ENCODE peak calls at places on chromosomes 2 and 18, in seven cellular contexts. Y, H, C, J, V, L and W are unnamed samples.

GRCh38 chr18:4016391-4017049 is 438.6 kb downstream of the DLGAP1 start:
- DNase-seq in Y (no peak), L (no peak), V (no peak), J (no peak), C (no peak), H (no peak), W (no peak)

GRCh38 chr18:48017625-48018024 is 87.2 kb upstream of the SMAD2 start:
- DNase-seq in J (no peak), H (no peak), V (no peak), C (no peak), Y (no peak), L (peak), W (no peak)

GRCh38 chr2:215879977-215880940 is 133.1 kb downstream of the MREG start:
- DNase-seq in C (no peak), V (no peak), J (peak), Y (no peak), H (no peak), L (peak), W (no peak)

GRCh38 chr2:177921726-177922125 is 150.9 kb downstream of the PDE11A start:
- DNase-seq in J (no peak), L (no peak), Y (no peak), V (no peak), H (no peak), C (no peak), W (no peak)

GRCh38 chr2:218003994-218004419 is 1.2 kb upstream of the TNS1 start:
- DNase-seq in L (peak), J (no peak), H (peak), V (no peak), Y (no peak), C (no peak), W (no peak)

GRCh38 chr2:10775036-10775780 is 37.4 kb downstream of the PDIA6 start:
- DNase-seq in H (no peak), J (no peak), V (no peak), L (no peak), C (no peak), Y (no peak), W (no peak)

GRCh38 chr18:45063246-45064038 is 382.8 kb downstream of the SETBP1 start:
- DNase-seq in C (no peak), J (no peak), L (no peak), V (no peak), H (no peak), Y (no peak), W (no peak)

GRCh38 chr18:3442894-3443293 is 7.1 kb upstream of the TGIF1 start:
- DNase-seq in Y (no peak), V (no peak), C (no peak), L (no peak), H (no peak), J (no peak), W (no peak)

GRCh38 chr18:48785091-48785614 is 165.6 kb downstream of the SMAD7 start:
- DNase-seq in C (no peak), L (no peak), Y (no peak), J (no peak), V (no peak), H (peak), W (no peak)

GRCh38 chr2:216810399-216811160 is 49.3 kb downstream of the TNP1 start:
- DNase-seq in V (no peak), H (no peak), L (no peak), C (no peak), J (no peak), Y (no peak), W (no peak)

GRCh38 chr2:163735692-163736432 is at the start of gene FIGN:
- DNase-seq in J (no peak), C (peak), V (peak), Y (peak), H (peak), L (peak), W (peak)

GRCh38 chr2:200860092-200860795 is 4.2 kb downstream of the CLK1 start:
- DNase-seq in J (no peak), Y (no peak), H (peak), C (no peak), V (peak), L (no peak), W (no peak)

GRCh38 chr2:11234309-11234708 is 79.0 kb downstream of the SLC66A3 start:
- DNase-seq in Y (peak), L (peak), V (no peak), H (no peak), C (peak), J (no peak), W (peak)

GRCh38 chr2:20629581-20630291 is 21.2 kb downstream of the HS1BP3 start:
- DNase-seq in Y (no peak), L (no peak), H (peak), V (no peak), C (no peak), J (peak), W (no peak)

GRCh38 chr18:48326901-48327675 is 82.1 kb downstream of the ZBTB7C start:
- DNase-seq in V (no peak), Y (peak), C (no peak), L (peak), H (peak), J (no peak), W (no peak)

GRCh38 chr2:150259746-150260145 is 227.7 kb downstream of the RND3 start:
- DNase-seq in Y (no peak), J (no peak), C (no peak), V (no peak), L (no peak), H (no peak), W (no peak)

GRCh38 chr2:101120124-101120996 is 30.8 kb downstream of the TBC1D8 start:
- DNase-seq in C (no peak), J (no peak), L (peak), Y (peak), V (no peak), H (peak), W (peak)

GRCh38 chr2:217289909-217290283 is 430.0 kb upstream of the TNP1 start:
- DNase-seq in Y (peak), H (no peak), C (no peak), J (no peak), V (no peak), L (peak), W (no peak)

GRCh38 chr2:234308814-234309195 is 188.1 kb downstream of the ARL4C start:
- DNase-seq in Y (peak), J (no peak), H (peak), L (peak), C (peak), V (peak), W (no peak)

GRCh38 chr2:65299246-65299645 is 71.6 kb downstream of the ACTR2 start:
- DNase-seq in J (no peak), C (no peak), L (peak), H (no peak), V (no peak), Y (no peak), W (no peak)

GRCh38 chr2:108916397-108917077 is 72.5 kb downstream of the EDAR start:
- DNase-seq in H (no peak), J (no peak), Y (no peak), V (no peak), L (no peak), C (no peak), W (no peak)

GRCh38 chr2:193561054-193561453 is 1366.3 kb upstream of the TMEFF2 start:
- DNase-seq in Y (no peak), L (peak), C (no peak), J (no peak), H (no peak), V (no peak), W (no peak)

GRCh38 chr18:46675112-46675511 is 18.1 kb upstream of the LOXHD1 start:
- DNase-seq in C (no peak), Y (no peak), L (no peak), V (no peak), J (no peak), H (no peak), W (no peak)

GRCh38 chr18:10164241-10165160 is 250.7 kb downstream of the VAPA start:
- DNase-seq in J (peak), V (no peak), Y (no peak), H (no peak), C (no peak), L (no peak), W (peak)

GRCh38 chr2:28348921-28349320 is 43.7 kb upstream of the FOSL2 start:
- DNase-seq in L (no peak), H (no peak), J (no peak), Y (no peak), C (no peak), V (no peak), W (no peak)

GRCh38 chr2:108491848-108492247 is 42.4 kb upstream of the LIMS1 start:
- DNase-seq in C (no peak), V (no peak), Y (no peak), H (no peak), L (no peak), J (no peak), W (no peak)